ENCODE peak calls at places on chromosomes 6 and 20, in six cellular contexts. E is GM10248; X is activated CD4-positive, alpha-beta T cell treated with anti-CD3 and anti-CD28 coated beads, Interleukin-2, amount 50 U/mL, for 24 hours; A is HT1080; H is stimulated activated CD4-positive, alpha-beta T cell treated with anti-CD3 and anti-CD28 coated beads, Interleukin-4, amount 100 ng/mL, for 24 hours; J is GM18507. C is an unnamed sample.

GRCh38 chr20:4229415-4229814 is 214.1 kb upstream of the RNF24 start:
- DNase-seq in E (no peak), X (no peak), A (no peak), H (no peak), J (no peak), C (no peak)

GRCh38 chr6:77457720-77458349 is 5.5 kb downstream of the HTR1B start:
- DNase-seq in E (peak; percentile 44), X (no peak), A (peak; percentile 80), H (peak; percentile 39), J (peak; percentile 14), C (no peak)

GRCh38 chr6:40492126-40492525 is 95.0 kb downstream of the LRFN2 start:
- DNase-seq in E (no peak), X (no peak), A (no peak), H (no peak), J (no peak), C (no peak)

GRCh38 chr6:149364558-149364957 is 35.5 kb upstream of the SUMO4 start:
- DNase-seq in E (no peak), X (no peak), A (no peak), H (no peak), J (no peak), C (no peak)

GRCh38 chr20:2507875-2508630 is 662 bp downstream of the ZNF343 start:
- DNase-seq in E (peak; percentile 28), X (no peak), A (peak; percentile 52), H (no peak), J (no peak), C (no peak)

GRCh38 chr6:65638047-65638831 is 68.8 kb downstream of the EYS start:
- DNase-seq in E (no peak), X (no peak), A (peak; percentile 48), H (no peak), J (no peak), C (no peak)

GRCh38 chr20:51747182-51747911 is 20.8 kb downstream of the ATP9A start:
- DNase-seq in E (no peak), X (no peak), A (no peak), H (no peak), J (no peak), C (no peak)

GRCh38 chr6:41695825-41696224 is 39.6 kb downstream of the TFEB start:
- DNase-seq in E (no peak), X (no peak), A (no peak), H (no peak), J (no peak), C (no peak)

GRCh38 chr6:40923326-40923725 is 115.7 kb downstream of the UNC5CL start:
- DNase-seq in E (no peak), X (no peak), A (no peak), H (no peak), J (no peak), C (no peak)

GRCh38 chr6:166413491-166413951 is 30.8 kb upstream of the MPC1 start:
- DNase-seq in E (no peak), X (no peak), A (no peak), H (no peak), J (no peak), C (no peak)

GRCh38 chr6:153038378-153038777 is 35.9 kb upstream of the MTRF1L start:
- DNase-seq in E (no peak), X (no peak), A (peak; percentile 85), H (no peak), J (no peak), C (no peak)

GRCh38 chr20:64063389-64064144 is 569 bp downstream of the TCEA2 start:
- DNase-seq in E (peak; percentile 52), X (no peak), A (no peak), H (peak; percentile 52), J (no peak), C (no peak)

GRCh38 chr6:53103993-53104675 is 38.9 kb downstream of the FBXO9 start:
- DNase-seq in E (no peak), X (no peak), A (no peak), H (no peak), J (no peak), C (no peak)

GRCh38 chr6:140462495-140463311 is 1088.3 kb upstream of the CITED2 start:
- DNase-seq in E (no peak), X (no peak), A (no peak), H (no peak), J (no peak), C (no peak)

GRCh38 chr6:108941867-108942266 is 93.6 kb downstream of the ARMC2 start:
- DNase-seq in E (no peak), X (no peak), A (no peak), H (no peak), J (no peak), C (no peak)

GRCh38 chr6:27318973-27319372 is 6.9 kb upstream of the POM121L2 start:
- DNase-seq in E (no peak), X (no peak), A (no peak), H (no peak), J (no peak), C (no peak)

C was measured in GM12864.